ENCODE peak calls at places on chromosome 2, in six cellular contexts. One of them, this sample, is unnamed.

GRCh38 chr2:218394298-218395089 is 5.2 kb upstream of the CTDSP1 start:
- DNase-seq in ascending aorta: peak
- DNase-seq in lung: no peak
- DNase-seq in A549: no peak
- DNase-seq in brain microvascular endothelial cell: no peak
- DNase-seq in endothelial cell: no peak
- DNase-seq in this sample: no peak

GRCh38 chr2:18404141-18404540 is 156.3 kb downstream of the RDH14 start:
- DNase-seq in ascending aorta: no peak
- DNase-seq in lung: no peak
- DNase-seq in A549: no peak
- DNase-seq in brain microvascular endothelial cell: no peak
- DNase-seq in endothelial cell: no peak
- DNase-seq in this sample: no peak

GRCh38 chr2:106193491-106193976 is 567 bp downstream of the UXS1 start:
- DNase-seq in ascending aorta: peak
- DNase-seq in lung: peak
- DNase-seq in A549: peak
- DNase-seq in brain microvascular endothelial cell: no peak
- DNase-seq in endothelial cell: peak
- DNase-seq in this sample: peak

GRCh38 chr2:49914281-49914680 is 760.0 kb upstream of the FSHR start:
- DNase-seq in ascending aorta: no peak
- DNase-seq in lung: no peak
- DNase-seq in A549: no peak
- DNase-seq in brain microvascular endothelial cell: no peak
- DNase-seq in endothelial cell: no peak
- DNase-seq in this sample: no peak

GRCh38 chr2:8608411-8608954 is 73.4 kb upstream of the ID2 start:
- DNase-seq in ascending aorta: peak
- DNase-seq in lung: no peak
- DNase-seq in A549: no peak
- DNase-seq in brain microvascular endothelial cell: peak
- DNase-seq in endothelial cell: no peak
- DNase-seq in this sample: no peak

GRCh38 chr2:127829845-127830246 is 18.9 kb upstream of the WDR33 start:
- DNase-seq in ascending aorta: no peak
- DNase-seq in lung: peak
- DNase-seq in A549: no peak
- DNase-seq in brain microvascular endothelial cell: no peak
- DNase-seq in endothelial cell: no peak
- DNase-seq in this sample: peak

GRCh38 chr2:36544638-36545338 is 53.2 kb downstream of the FEZ2 start:
- DNase-seq in ascending aorta: no peak
- DNase-seq in lung: no peak
- DNase-seq in A549: no peak
- DNase-seq in brain microvascular endothelial cell: no peak
- DNase-seq in endothelial cell: no peak
- DNase-seq in this sample: no peak

GRCh38 chr2:44562737-44563136 is 201.0 kb downstream of the CAMKMT start:
- DNase-seq in ascending aorta: no peak
- DNase-seq in lung: no peak
- DNase-seq in A549: no peak
- DNase-seq in brain microvascular endothelial cell: no peak
- DNase-seq in endothelial cell: no peak
- DNase-seq in this sample: no peak

GRCh38 chr2:154459286-154459685 is 239.2 kb upstream of the KCNJ3 start:
- DNase-seq in ascending aorta: no peak
- DNase-seq in lung: no peak
- DNase-seq in A549: no peak
- DNase-seq in brain microvascular endothelial cell: no peak
- DNase-seq in endothelial cell: no peak
- DNase-seq in this sample: no peak

DNA sequence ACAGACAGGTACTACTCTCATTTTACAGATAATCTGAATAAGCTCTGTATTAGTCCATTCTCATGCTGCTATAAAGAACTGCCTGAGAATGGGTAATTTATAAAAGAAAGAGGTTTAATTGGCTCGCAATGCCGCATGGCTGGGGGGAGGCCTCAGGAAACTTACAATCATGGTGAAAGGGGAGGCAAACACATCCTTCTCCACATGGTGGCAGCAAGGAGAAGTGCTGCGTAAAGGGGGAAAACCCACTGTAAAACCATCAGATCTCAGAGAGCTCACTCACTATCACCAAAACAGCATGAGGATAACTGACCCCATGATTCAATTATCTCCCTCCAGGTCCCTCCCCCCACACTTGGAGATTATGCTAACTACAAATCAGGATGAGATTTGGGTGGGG is 254.4 kb downstream of the KCNE4 start:
- DNase-seq in ascending aorta: no peak
- DNase-seq in lung: no peak
- DNase-seq in A549: no peak
- DNase-seq in brain microvascular endothelial cell: peak
- DNase-seq in endothelial cell: peak
- DNase-seq in this sample: no peak
- TF ChIP-seq CTCF in ascending aorta: no peak
- TF ChIP-seq CTCF in lung: no peak
- TF ChIP-seq CTCF in A549: peak
- TF ChIP-seq CTCF in brain microvascular endothelial cell: peak
- TF ChIP-seq CTCF in endothelial cell: peak
- TF ChIP-seq CTCF in this sample: peak

DNA sequence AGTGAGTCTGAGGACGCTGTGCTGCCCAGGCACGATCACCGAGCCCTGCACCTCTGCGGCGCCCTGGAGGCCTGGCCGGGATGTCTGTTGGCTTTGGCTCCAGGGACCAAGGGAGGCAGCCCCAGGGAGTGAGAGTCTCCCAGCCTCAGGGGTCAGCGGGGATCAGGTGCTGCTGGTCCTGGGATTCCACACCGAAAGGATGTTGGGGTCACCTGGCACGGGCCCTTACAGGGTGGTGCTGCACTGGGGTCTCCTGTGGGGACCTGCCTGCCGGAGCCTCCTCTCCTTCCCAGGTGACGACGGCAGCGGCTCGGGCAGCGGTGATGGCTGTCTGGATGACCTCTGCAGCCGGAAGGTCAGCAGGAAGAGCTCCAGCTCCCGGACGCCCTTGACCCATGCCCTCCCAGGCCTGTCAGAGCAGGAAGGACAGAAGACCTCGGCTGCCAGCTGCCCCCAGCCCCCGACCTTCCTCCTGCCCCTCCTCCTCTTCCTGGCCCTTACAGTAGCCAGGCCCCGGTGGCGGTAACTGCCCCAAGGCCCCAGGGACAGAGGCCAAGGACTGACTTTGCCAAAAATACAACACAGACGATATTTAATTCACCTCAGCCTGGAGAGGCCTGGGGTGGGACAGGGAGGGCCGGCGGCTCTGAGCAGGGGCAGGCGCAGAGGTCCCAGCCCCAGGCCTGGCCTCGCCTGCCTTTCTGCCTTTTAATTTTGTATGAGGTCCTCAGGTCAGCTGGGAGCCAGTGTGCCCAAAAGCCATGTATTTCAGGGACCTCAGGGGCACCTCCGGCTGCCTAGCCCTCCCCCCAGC is 30.5 kb downstream of the GPC1 start:
- DNase-seq in ascending aorta: peak
- DNase-seq in lung: peak
- DNase-seq in A549: no peak
- DNase-seq in brain microvascular endothelial cell: no peak
- DNase-seq in endothelial cell: peak
- DNase-seq in this sample: no peak
- TF ChIP-seq CTCF in ascending aorta: no peak
- TF ChIP-seq CTCF in lung: no peak
- TF ChIP-seq CTCF in A549: no peak
- TF ChIP-seq CTCF in brain microvascular endothelial cell: no peak
- TF ChIP-seq CTCF in endothelial cell: no peak
- TF ChIP-seq CTCF in this sample: no peak

DNA sequence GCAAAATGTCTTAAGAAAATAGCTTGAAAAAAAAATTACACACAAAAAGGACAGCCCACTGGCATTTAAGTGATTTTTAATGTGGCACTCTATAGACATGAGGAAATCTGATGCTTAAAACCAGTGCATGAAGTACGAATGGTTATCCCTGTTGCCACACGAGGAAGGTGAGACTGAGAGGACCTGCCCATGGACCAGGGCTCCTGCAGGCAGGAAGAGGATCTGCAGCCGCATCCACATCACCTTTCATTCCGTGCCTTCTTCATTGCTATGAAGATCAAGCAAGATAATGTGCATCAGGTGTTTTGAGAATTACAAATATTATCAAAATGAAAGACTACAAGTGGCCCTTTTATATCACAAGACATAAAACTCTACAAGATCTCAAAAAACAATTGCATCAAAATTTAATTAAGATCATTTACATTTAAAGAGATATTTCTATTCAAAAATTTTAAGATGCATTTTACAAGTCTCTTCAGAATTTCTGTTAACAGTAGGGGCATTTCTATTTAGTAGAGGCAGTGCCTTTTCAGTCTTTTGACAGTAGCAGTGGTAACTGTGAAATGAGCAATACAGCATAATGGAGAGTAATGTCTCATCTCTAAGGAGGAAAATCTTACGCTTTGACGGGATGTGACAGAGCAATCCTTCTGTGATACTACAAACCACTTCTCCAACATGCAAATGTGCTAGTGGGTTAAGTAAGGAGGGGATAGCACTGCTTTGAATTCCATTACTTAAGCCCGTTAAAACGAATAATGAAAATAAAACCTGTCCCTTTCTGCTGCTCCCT is 83.4 kb downstream of the SLC5A7 start:
- DNase-seq in ascending aorta: no peak
- DNase-seq in lung: no peak
- DNase-seq in A549: peak
- DNase-seq in brain microvascular endothelial cell: no peak
- DNase-seq in endothelial cell: no peak
- DNase-seq in this sample: no peak
- TF ChIP-seq CTCF in ascending aorta: no peak
- TF ChIP-seq CTCF in lung: no peak
- TF ChIP-seq CTCF in A549: no peak
- TF ChIP-seq CTCF in brain microvascular endothelial cell: peak
- TF ChIP-seq CTCF in endothelial cell: no peak
- TF ChIP-seq CTCF in this sample: no peak

GRCh38 chr2:63538409-63538808 is 49.9 kb downstream of the WDPCP start:
- DNase-seq in ascending aorta: no peak
- DNase-seq in lung: no peak
- DNase-seq in A549: no peak
- DNase-seq in brain microvascular endothelial cell: no peak
- DNase-seq in endothelial cell: no peak
- DNase-seq in this sample: no peak

GRCh38 chr2:63539416-63540162 is 48.7 kb downstream of the WDPCP start:
- DNase-seq in ascending aorta: no peak
- DNase-seq in lung: no peak
- DNase-seq in A549: no peak
- DNase-seq in brain microvascular endothelial cell: no peak
- DNase-seq in endothelial cell: no peak
- DNase-seq in this sample: no peak

GRCh38 chr2:63545023-63545422 is 43.3 kb downstream of the WDPCP start:
- DNase-seq in ascending aorta: no peak
- DNase-seq in lung: no peak
- DNase-seq in A549: no peak
- DNase-seq in brain microvascular endothelial cell: no peak
- DNase-seq in endothelial cell: no peak
- DNase-seq in this sample: no peak

DNA sequence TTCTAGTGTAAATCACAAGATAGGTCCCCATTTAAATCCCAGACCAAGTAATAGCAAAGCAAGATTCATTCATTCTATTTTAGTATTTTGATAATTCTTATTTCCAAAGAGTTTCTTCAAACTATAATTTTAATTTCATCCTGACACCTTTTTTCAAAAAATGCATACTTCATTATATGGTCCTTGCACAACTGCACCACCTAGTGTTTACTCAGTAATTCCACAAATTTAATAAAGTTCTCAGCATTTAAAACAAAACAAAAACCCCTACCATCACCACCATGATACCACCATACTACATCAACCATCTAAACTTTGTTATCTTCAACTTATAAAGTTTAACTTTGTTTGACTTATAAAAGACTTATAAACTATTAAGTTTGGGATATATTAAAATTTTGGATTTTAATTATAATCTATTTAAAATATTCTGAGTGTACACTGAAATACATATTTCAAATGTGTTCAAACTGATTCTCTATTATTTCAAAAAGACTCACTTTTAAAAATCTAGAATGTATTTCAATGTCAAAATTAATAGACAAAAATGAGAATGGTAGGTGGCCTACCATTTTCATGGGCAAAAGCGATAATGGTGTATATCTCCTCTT is 44.2 kb downstream of the WDPCP start:
- DNase-seq in ascending aorta: no peak
- DNase-seq in lung: no peak
- DNase-seq in A549: peak
- DNase-seq in brain microvascular endothelial cell: no peak
- DNase-seq in endothelial cell: no peak
- DNase-seq in this sample: peak
- TF ChIP-seq CTCF in ascending aorta: no peak
- TF ChIP-seq CTCF in lung: no peak
- TF ChIP-seq CTCF in A549: peak
- TF ChIP-seq CTCF in brain microvascular endothelial cell: peak
- TF ChIP-seq CTCF in endothelial cell: peak
- TF ChIP-seq CTCF in this sample: peak

DNA sequence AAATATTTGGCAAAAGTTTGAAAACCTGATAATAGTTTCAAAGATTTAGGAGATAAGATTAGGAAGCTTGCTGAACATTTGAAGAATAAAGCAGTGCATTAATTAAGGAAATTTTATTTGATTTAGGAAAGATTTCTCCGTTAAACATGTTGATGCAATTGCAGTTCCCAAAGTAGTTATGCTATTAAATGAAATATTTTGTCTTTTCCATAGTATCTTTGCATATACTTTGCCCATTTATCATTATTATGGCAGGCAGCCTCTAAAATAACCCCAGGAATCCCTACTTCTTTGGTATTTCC is 136.5 kb downstream of the MREG start:
- DNase-seq in ascending aorta: no peak
- DNase-seq in lung: no peak
- DNase-seq in A549: no peak
- DNase-seq in brain microvascular endothelial cell: no peak
- DNase-seq in endothelial cell: no peak
- DNase-seq in this sample: no peak
- TF ChIP-seq CTCF in ascending aorta: no peak
- TF ChIP-seq CTCF in lung: no peak
- TF ChIP-seq CTCF in A549: no peak
- TF ChIP-seq CTCF in brain microvascular endothelial cell: no peak
- TF ChIP-seq CTCF in endothelial cell: no peak
- TF ChIP-seq CTCF in this sample: no peak

GRCh38 chr2:96208144-96209010 is at the start of gene STARD7:
- DNase-seq in ascending aorta: peak
- DNase-seq in lung: peak
- DNase-seq in A549: peak
- DNase-seq in brain microvascular endothelial cell: peak
- DNase-seq in endothelial cell: peak
- DNase-seq in this sample: peak
- TF ChIP-seq CTCF in ascending aorta: no peak
- TF ChIP-seq CTCF in lung: no peak
- TF ChIP-seq CTCF in A549: no peak
- TF ChIP-seq CTCF in brain microvascular endothelial cell: no peak
- TF ChIP-seq CTCF in endothelial cell: peak
- TF ChIP-seq CTCF in this sample: peak